ENCODE peak calls at places on chromosomes 1 and 21, in eight cellular contexts. R, I, A, L, V, F, Z and S are unnamed samples.

GRCh38 chr1:7993593-7994479 is 32.3 kb downstream of the ERRFI1 start:
- DNase-seq in I (no peak), Z (no peak), R (no peak), V (no peak), F (no peak), A (no peak), L (no peak), S (no peak)

GRCh38 chr1:229191066-229191674 is 79.7 kb upstream of the RAB4A start:
- DNase-seq in R (no peak), L (no peak), Z (no peak), V (no peak), I (no peak), A (no peak), F (no peak), S (no peak)

GRCh38 chr1:207362962-207363858 is 41.7 kb downstream of the CD55 start:
- DNase-seq in A (no peak), Z (no peak), R (no peak), L (no peak), V (no peak), F (no peak), I (no peak), S (no peak)

GRCh38 chr1:23103001-23103879 is 65.4 kb downstream of the LUZP1 start:
- DNase-seq in I (no peak), A (no peak), V (no peak), R (peak), L (no peak), F (no peak), Z (peak), S (no peak)

GRCh38 chr21:29007801-29008200 is 11.3 kb downstream of the RWDD2B start:
- DNase-seq in L (no peak), A (no peak), V (no peak), I (no peak), Z (no peak), F (no peak), R (no peak), S (no peak)

GRCh38 chr1:94236630-94237290 is 624 bp downstream of the ARHGAP29 start:
- DNase-seq in I (no peak), F (peak), A (peak), V (peak), Z (no peak), R (no peak), L (no peak), S (peak)

GRCh38 chr1:242055921-242056320 is 57.0 kb upstream of the MAP1LC3C start:
- DNase-seq in V (no peak), Z (no peak), I (no peak), L (no peak), F (no peak), A (no peak), R (no peak), S (no peak)

GRCh38 chr1:3068400-3069361 is at the start of gene PRDM16:
- DNase-seq in R (no peak), F (no peak), V (no peak), L (no peak), A (peak), Z (peak), I (peak), S (peak)

GRCh38 chr1:182404764-182405163 is 4.3 kb upstream of the TEDDM1 start:
- DNase-seq in L (no peak), I (no peak), Z (no peak), A (no peak), V (no peak), F (no peak), R (no peak), S (no peak)

GRCh38 chr1:114345930-114346479 is 165.0 kb downstream of the TRIM33 start:
- DNase-seq in R (peak), Z (no peak), L (peak), I (peak), F (no peak), A (no peak), V (no peak), S (no peak)

GRCh38 chr21:17786219-17787181 is 32.7 kb downstream of the C21orf91 start:
- DNase-seq in L (no peak), R (no peak), I (peak), Z (no peak), F (no peak), A (no peak), V (no peak), S (no peak)

GRCh38 chr1:225908773-225909172 is 15.3 kb downstream of the PYCR2 start:
- DNase-seq in I (no peak), A (no peak), V (no peak), Z (no peak), R (no peak), F (no peak), L (no peak), S (no peak)

GRCh38 chr1:6011161-6011945 is 19.1 kb upstream of the NPHP4 start:
- DNase-seq in L (no peak), R (no peak), I (peak), Z (no peak), V (no peak), A (no peak), F (no peak), S (no peak)

GRCh38 chr1:155196103-155196892 is 11.4 kb downstream of the THBS3 start:
- DNase-seq in A (no peak), R (no peak), I (no peak), V (no peak), Z (no peak), L (no peak), F (no peak), S (no peak)

GRCh38 chr1:47627471-47628370 is 189.9 kb downstream of the FOXD2 start:
- DNase-seq in Z (no peak), L (no peak), A (no peak), V (no peak), R (no peak), F (peak), I (no peak), S (peak)

GRCh38 chr1:941027-941587 is 17.4 kb downstream of the SAMD11 start:
- DNase-seq in L (no peak), R (no peak), I (no peak), V (no peak), F (no peak), A (no peak), Z (no peak), S (no peak)

GRCh38 chr1:939511-940107 is 15.9 kb downstream of the SAMD11 start:
- DNase-seq in Z (no peak), L (no peak), A (no peak), I (no peak), F (no peak), V (no peak), R (no peak), S (no peak)

GRCh38 chr1:941588-942383 is 17.3 kb downstream of the NOC2L start:
- DNase-seq in I (no peak), R (peak), V (no peak), F (no peak), L (peak), Z (no peak), A (no peak), S (peak)

GRCh38 chr1:938711-939504 is 15.2 kb downstream of the SAMD11 start:
- DNase-seq in L (no peak), A (no peak), F (no peak), Z (no peak), R (no peak), I (no peak), V (no peak), S (no peak)

GRCh38 chr1:940121-941026 is 16.7 kb downstream of the SAMD11 start:
- DNase-seq in I (no peak), R (peak), A (no peak), F (no peak), L (no peak), Z (no peak), V (no peak), S (peak)
- TF ChIP-seq CTCF in I (no peak), R (no peak), A (no peak), F (no peak), L (peak), Z (no peak), V (no peak), S (no peak)

GRCh38 chr1:234543442-234544093 is 64.6 kb upstream of the TARBP1 start:
- DNase-seq in L (no peak), F (peak), I (no peak), V (no peak), Z (no peak), A (no peak), R (no peak), S (no peak)
- TF ChIP-seq POLR2AphosphoS5 in L (peak), F (no peak), I (no peak), V (no peak), Z (no peak), A (peak), R (no peak), S (no peak)

GRCh38 chr1:169487561-169487960 is 1.8 kb upstream of the SLC19A2 start:
- DNase-seq in I (no peak), A (no peak), L (no peak), R (no peak), V (no peak), F (no peak), Z (no peak), S (no peak)
- TF ChIP-seq POLR2A in I (no peak), A (no peak), L (no peak), R (no peak), V (no peak), F (no peak), Z (no peak), S (no peak)

DNA sequence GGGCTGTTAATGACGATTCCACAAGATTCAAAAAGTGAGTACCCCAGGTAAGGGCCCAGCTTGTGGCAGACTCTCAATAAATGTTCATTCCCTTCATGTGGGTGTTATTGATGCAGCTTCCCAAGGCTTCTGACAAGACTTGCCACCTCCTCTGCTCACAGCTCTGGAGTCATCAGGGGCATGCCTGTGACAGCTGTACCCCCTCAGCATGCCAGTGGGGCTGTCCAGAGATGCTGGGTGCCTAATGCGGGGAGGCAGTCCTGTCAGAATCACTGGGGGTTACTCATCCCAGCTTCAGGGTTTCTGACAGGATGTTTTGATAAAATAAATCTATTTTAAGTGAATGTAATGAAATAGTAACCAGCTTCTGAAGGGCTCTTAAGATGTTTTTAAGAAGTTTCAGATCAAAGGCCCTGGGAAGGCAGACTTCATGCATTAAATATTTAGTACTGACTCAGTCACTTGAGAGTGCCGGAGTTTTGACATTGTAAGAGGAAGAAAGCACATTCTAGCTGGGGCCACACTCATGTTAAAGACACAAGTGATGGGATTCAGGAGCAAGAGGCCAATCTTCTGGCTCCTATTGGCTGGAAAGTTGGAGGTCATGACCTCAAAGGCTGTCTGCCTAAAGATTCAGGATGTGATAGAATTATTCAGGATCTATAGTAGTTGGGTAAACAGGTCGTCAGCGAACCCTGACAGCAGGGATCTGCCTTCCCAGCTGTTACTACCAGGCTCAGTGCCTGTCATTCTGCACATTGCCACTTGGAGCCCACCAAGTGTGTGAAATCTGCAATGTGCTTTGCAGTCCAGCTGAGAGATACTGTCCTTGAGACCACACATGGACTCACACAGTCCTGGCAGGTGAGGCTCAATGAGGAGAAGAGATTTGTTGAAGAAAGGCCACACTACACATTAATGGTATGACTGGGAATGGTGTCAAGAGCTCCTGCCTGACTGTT is 239.6 kb upstream of the BEND5 start:
- DNase-seq in V (no peak), R (no peak), Z (no peak), I (no peak), A (no peak), F (no peak), L (no peak), S (no peak)
- TF ChIP-seq CTCF in V (no peak), R (no peak), Z (no peak), I (no peak), A (no peak), F (no peak), L (no peak), S (no peak)

GRCh38 chr1:19045898-19046889 is 89.7 kb upstream of the IFFO2 start:
- DNase-seq in I (peak), A (no peak), V (no peak), L (no peak), R (no peak), Z (no peak), F (no peak), S (no peak)
- TF ChIP-seq POLR2AphosphoS5 in I (peak), A (no peak), V (no peak), L (no peak), R (no peak), Z (no peak), F (no peak), S (no peak)

DNA sequence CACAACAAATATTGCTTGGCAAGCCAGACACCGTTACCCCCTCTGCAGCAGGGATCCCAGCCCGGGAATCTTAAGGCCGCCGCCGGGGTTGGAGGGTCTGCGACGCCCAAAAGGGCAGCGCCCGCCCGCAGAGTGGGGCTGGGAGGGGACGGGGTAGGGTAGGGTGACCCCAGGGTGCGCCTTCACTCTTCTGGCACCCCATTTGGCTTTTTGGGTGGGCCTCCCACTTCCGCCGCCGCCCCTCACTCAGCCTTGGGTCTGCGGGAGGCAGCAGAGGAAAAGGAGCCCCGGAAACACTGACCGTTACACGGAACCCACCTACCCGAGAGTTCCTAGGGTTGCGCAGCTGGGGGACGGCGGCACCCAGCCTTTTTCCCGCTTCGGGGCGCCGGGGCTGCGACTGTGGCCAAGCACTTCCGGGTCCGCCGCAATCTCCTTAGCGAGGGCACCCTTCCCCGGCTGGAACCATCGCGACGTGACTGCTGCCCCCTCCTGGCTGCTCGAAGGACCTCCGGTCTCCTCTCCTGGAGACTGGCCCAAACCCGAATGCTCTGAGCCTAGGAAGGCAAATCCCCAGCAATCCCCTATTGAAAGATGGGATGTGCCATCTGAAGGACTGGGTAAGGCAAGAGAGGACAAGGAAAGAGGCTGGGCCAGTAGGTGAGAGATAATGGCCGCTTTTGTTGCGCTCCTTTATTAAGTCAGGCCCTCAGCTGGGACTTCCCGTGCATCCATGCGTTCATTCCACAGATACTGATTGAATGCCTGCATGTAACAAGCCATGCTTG is at the start of gene PIGC:
- DNase-seq in A (peak), V (peak), L (peak), F (peak), R (peak), I (peak), Z (peak), S (peak)
- TF ChIP-seq POLR2A in A (no peak), V (no peak), L (no peak), F (no peak), R (peak), I (no peak), Z (no peak), S (no peak)

GRCh38 chr1:188367669-188368068 is 1538.9 kb downstream of the PLA2G4A start:
- DNase-seq in R (no peak), V (no peak), I (no peak), Z (no peak), F (no peak), A (no peak), L (no peak), S (no peak)

GRCh38 chr1:188371295-188371806 is 1542.6 kb downstream of the PLA2G4A start:
- DNase-seq in I (no peak), Z (no peak), L (no peak), R (peak), A (no peak), V (no peak), F (no peak), S (no peak)

GRCh38 chr1:188363943-188364342 is 1535.2 kb downstream of the PLA2G4A start:
- DNase-seq in L (no peak), Z (no peak), F (no peak), V (no peak), I (no peak), R (no peak), A (no peak), S (no peak)

GRCh38 chr1:188364927-188365449 is 1536.2 kb downstream of the PLA2G4A start:
- DNase-seq in R (no peak), F (no peak), L (no peak), V (no peak), A (no peak), Z (no peak), I (no peak), S (no peak)

GRCh38 chr1:188365874-188366273 is 1537.1 kb downstream of the PLA2G4A start:
- DNase-seq in Z (no peak), F (no peak), A (no peak), I (no peak), V (no peak), L (no peak), R (no peak), S (no peak)
- TF ChIP-seq CTCF in Z (peak), F (no peak), A (no peak), I (no peak), V (no peak), L (no peak), R (no peak), S (no peak)